ENCODE peak calls at places on chromosomes 1 and 21, in ten cellular contexts. D is ovary, F is dorsolateral prefrontal cortex, C is astrocyte of the spinal cord, J is OCI-LY7, Y is Calu3, P is AG04450, N is fibroblast of lung, W is SK-N-SH, T is AG10803. U is an unnamed sample.

GRCh38 chr1:70864302-70864701 is 183.3 kb downstream of the PTGER3 start:
- DNase-seq in D (no peak), N (no peak), T (peak), J (no peak), F (no peak), W (no peak), C (no peak), P (peak), Y (no peak), U (no peak)

GRCh38 chr1:88922214-88922613 is 30.8 kb upstream of the GTF2B start:
- DNase-seq in D (no peak), F (no peak), T (no peak), N (no peak), W (no peak), J (no peak), P (no peak), Y (peak), C (no peak), U (no peak)

GRCh38 chr1:197312163-197312562 is 44.1 kb downstream of the CRB1 start:
- DNase-seq in W (no peak), T (no peak), P (no peak), N (no peak), C (no peak), J (no peak), Y (peak), F (no peak), D (no peak), U (no peak)

GRCh38 chr1:160353223-160353622 is 10.0 kb downstream of the NCSTN start:
- DNase-seq in W (no peak), T (peak), N (no peak), D (no peak), Y (no peak), C (no peak), F (no peak), P (no peak), J (no peak), U (no peak)

GRCh38 chr1:111249960-111250359 is 22.4 kb downstream of the CHI3L2 start:
- DNase-seq in C (no peak), N (no peak), P (no peak), J (no peak), Y (no peak), W (no peak), F (peak), D (no peak), T (no peak), U (no peak)

GRCh38 chr1:15323351-15323988 is 76.4 kb downstream of the FHAD1 start:
- DNase-seq in P (peak), W (peak), D (peak), N (peak), C (peak), T (peak), F (peak), Y (peak), J (peak), U (no peak)

GRCh38 chr1:16924919-16925477 is 3.3 kb downstream of the CROCC start:
- DNase-seq in W (peak), D (no peak), T (no peak), F (no peak), Y (no peak), J (no peak), P (no peak), C (no peak), N (no peak), U (no peak)

GRCh38 chr21:42280356-42281195 is 34.6 kb downstream of the TFF3 start:
- DNase-seq in P (no peak), D (no peak), Y (no peak), F (no peak), J (no peak), T (no peak), W (no peak), C (no peak), N (no peak), U (no peak)

GRCh38 chr1:173420330-173420806 is 56.8 kb upstream of the PRDX6 start:
- DNase-seq in N (peak), F (no peak), D (peak), J (peak), C (peak), Y (peak), W (peak), P (peak), T (peak), U (no peak)

GRCh38 chr1:202852163-202852904 is 36.6 kb downstream of the RABIF start:
- DNase-seq in T (peak), D (no peak), J (peak), W (peak), P (peak), Y (peak), C (peak), F (no peak), N (peak), U (no peak)

GRCh38 chr1:76269175-76269574 is 194.6 kb downstream of the ST6GALNAC3 start:
- DNase-seq in J (no peak), C (peak), P (peak), D (no peak), N (peak), Y (no peak), W (no peak), T (peak), F (no peak), U (no peak)

DNA sequence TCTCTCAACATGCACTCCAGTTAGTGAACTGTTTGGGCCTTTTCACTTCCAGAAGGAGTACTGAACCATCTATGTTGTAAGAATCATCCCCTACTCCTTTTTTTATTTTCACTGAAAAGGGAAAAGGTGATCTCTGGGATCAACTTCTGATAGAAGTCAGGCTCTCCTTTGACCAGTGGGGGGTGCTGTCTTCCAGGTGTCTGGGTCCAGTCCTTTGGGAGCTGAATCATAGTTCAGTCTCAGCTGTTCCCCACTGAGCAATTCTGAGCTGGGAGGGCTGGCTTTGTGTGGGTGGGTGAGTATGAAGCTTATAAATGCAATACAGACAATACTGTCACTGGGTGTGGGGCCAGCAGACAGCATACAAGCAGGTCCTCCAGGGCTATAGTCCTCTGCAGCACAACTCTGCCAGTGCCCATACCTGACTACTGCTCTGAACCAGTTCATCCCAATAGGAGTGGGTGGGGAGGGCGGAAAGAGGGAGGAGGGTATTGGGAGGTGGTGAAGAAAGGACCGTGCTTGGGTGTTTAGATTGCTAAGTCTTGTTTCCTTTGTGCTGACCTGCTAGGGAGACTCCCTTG is 12.5 kb upstream of the SARS1 start:
- DNase-seq in J (peak), C (peak), P (peak), Y (peak), N (peak), F (peak), D (no peak), W (peak), T (peak), U (no peak)
- TF ChIP-seq CTCF in J (peak), C (peak), P (peak), Y (peak), N (peak), F (peak), D (no peak), W (peak), T (peak), U (peak)

DNA sequence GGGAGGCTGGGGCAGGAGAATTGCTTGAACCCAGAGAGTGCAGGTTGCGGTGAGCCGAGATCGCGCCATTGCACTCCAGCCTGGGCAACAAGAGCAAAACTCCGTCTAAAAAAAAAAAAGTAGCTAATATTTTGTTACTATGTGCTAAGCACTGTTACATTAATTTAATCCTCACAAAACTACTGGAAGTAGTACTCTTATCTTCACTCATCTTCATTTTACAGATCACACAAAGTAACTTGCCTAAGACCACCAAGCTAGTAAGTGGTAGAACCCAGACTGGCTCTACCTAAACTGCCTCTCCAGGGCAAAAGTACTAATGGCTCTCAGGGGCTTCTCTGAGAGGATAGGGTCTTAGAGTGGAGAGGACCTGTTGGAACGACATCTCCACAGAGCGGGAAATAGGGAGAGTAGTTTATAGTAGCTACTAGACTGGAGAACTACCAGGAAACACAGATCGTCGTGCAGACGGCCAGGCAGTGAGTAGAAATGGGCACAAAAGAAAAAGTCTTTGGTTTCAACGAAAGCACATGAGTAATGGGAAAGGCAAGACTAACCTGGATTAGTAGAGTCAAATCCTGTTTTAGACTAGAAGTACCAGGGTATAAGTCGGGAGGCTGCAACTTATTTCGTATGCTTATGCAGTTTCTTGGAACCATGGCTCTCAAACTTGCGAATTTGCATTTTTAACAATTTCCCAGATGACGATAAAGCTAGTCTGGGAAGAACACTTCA is 1.4 kb downstream of the CLCC1 start:
- DNase-seq in T (no peak), F (no peak), N (no peak), Y (no peak), D (no peak), P (no peak), C (peak), J (no peak), W (no peak), U (no peak)
- TF ChIP-seq CTCF in T (no peak), F (no peak), N (no peak), Y (no peak), D (no peak), P (no peak), C (no peak), J (no peak), W (no peak), U (no peak)

GRCh38 chr1:235161685-235162327 is 756 bp upstream of the RBM34 start:
- DNase-seq in N (no peak), W (no peak), T (no peak), J (no peak), C (no peak), D (no peak), F (no peak), P (no peak), Y (no peak), U (no peak)

GRCh38 chr1:235158680-235159079 is 2.4 kb downstream of the RBM34 start:
- DNase-seq in J (no peak), P (no peak), N (no peak), D (no peak), T (no peak), Y (no peak), F (no peak), W (no peak), C (no peak), U (no peak)

GRCh38 chr1:235160965-235161684 is at the start of gene RBM34:
- DNase-seq in W (peak), D (peak), J (peak), P (peak), F (peak), Y (peak), N (peak), C (peak), T (peak), U (peak)

GRCh38 chr1:235157150-235157549 is 3.9 kb downstream of the RBM34 start:
- DNase-seq in D (no peak), F (no peak), T (no peak), W (no peak), N (no peak), P (no peak), C (no peak), J (no peak), Y (no peak), U (no peak)

DNA sequence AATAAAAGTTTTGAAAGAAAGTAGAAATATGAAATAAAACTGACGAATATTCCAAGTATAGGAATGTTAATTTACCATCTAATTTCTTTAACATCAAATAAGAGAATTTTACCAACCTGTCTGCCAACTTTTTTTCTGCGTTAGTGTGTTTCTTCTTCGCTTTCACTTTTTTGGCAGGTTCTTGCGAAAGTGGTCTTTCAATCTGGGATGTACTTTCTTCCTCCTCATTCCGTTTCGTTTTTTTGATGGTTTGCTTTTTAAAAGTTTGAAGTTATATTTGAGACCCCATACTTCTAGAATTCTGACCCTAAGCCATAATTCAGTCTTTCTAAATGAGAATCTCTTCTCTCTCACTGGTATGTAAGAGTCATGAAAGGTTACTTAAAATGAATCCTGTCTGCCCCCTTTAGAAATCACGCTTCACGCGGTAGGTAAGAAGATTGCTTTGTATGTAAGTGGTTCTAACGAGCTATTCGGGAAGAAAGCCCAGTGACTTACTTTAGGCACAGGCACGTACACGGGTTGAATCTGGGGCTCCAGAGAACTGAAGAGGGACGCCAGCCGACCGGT is 570 bp downstream of the RBM34 start:
- DNase-seq in C (peak), W (no peak), P (peak), F (no peak), T (peak), J (peak), Y (no peak), D (no peak), N (peak), U (no peak)
- TF ChIP-seq CTCF in C (no peak), W (no peak), P (no peak), F (no peak), T (peak), J (no peak), Y (no peak), D (no peak), N (no peak), U (peak)

DNA sequence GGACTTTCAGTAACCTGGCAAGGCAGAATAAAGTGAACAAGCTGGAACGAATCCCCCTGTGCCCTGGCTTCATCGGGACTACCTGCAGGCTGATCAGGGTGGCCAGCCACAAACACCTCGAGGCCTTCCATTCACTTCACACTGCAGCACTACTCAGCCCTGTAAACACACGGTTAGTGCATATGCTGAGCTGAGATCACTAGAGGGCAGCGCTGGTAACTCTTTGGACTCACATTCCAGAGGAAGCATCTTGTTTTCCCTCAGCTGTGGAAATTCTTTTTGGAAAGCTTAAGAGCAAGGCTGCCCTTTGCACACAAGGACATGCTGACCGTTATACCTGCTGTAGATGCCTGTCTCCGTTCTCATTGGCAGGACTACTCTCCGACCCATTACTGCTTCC is 32.1 kb downstream of the PCSK9 start:
- DNase-seq in C (peak), T (peak), F (no peak), J (peak), N (peak), D (no peak), P (peak), W (peak), Y (peak), U (no peak)
- TF ChIP-seq CTCF in C (peak), T (peak), F (no peak), J (peak), N (peak), D (no peak), P (peak), W (peak), Y (peak), U (peak)

DNA sequence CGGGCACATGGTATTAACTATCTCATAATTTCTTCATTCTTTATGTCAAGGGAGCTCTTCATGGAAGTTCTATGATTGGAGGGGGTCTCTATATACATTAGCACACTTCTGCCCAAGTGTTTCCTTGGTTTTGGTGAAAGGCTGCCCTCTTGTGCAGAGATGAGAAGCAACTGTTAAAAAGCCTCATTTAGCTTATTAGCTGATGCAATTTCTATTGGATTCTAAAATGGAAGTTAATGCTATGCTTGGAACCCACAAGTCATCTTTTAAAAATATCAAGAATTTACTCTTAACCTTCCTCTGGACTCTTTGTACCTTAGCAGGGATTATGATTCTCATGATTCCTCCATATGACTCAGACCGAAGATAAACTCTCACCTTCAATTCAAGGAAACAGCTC is 328.9 kb downstream of the PTBP2 start:
- DNase-seq in J (peak), C (peak), F (no peak), Y (peak), D (no peak), T (peak), P (no peak), W (peak), N (peak), U (no peak)
- TF ChIP-seq CTCF in J (peak), C (peak), F (peak), Y (peak), D (no peak), T (peak), P (peak), W (peak), N (peak), U (peak)

DNA sequence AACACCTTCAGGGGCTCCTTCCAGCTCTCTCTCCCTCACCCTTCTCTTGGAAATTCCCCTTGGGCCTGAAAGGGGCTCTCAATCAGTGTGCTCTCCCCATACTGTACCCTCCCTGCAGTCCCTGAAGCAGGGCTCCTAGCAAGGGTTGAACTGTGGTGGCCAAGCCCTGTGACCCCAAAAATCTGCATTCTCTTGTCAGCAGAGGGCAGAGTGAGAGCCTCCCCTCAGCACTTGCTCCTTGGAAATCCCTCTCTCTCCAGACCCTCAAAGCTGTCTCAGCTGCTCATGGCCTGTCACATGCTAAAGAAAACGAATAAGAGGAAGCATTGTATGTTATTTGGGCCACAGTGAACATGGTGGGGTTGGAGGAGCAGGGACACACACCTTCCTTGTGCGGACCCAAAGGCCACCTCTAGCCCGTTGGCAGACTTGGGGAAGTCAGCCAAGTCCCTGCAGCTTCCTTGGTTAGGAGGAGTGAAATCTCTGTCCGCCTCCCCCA is 47.2 kb upstream of the SYNC start:
- DNase-seq in N (no peak), C (no peak), P (no peak), T (no peak), J (no peak), Y (no peak), F (no peak), D (no peak), W (no peak), U (no peak)
- TF ChIP-seq CTCF in N (no peak), C (no peak), P (no peak), T (no peak), J (peak), Y (no peak), F (no peak), D (no peak), W (no peak), U (no peak)

GRCh38 chr1:93179886-93180722 is at the start of gene TMED5:
- DNase-seq in C (peak), F (peak), N (peak), D (peak), W (peak), J (peak), P (peak), T (peak), Y (peak), U (peak)
- TF ChIP-seq CTCF in C (peak), F (peak), N (peak), D (peak), W (no peak), J (no peak), P (peak), T (no peak), Y (peak), U (peak)

U was measured in type B pancreatic cell.